ENCODE peak calls at places on chromosomes 12 and 14, in six cellular contexts. Q is cardiac muscle cell; B is CD8-positive, alpha-beta T cell; S is fibroblast of pulmonary artery; C is heart right ventricle; O is fibroblast of the aortic adventitia. L is an unnamed sample.

GRCh38 chr12:81105687-81106086 is 27.8 kb downstream of the ACSS3 start:
- DNase-seq in S (no peak), O (no peak), B (no peak), C (no peak), Q (no peak), L (no peak)

GRCh38 chr12:19192709-19193108 is 63.2 kb downstream of the PLEKHA5 start:
- DNase-seq in O (no peak), B (no peak), Q (no peak), C (no peak), S (no peak), L (no peak)

GRCh38 chr12:102730996-102731395 is 186.0 kb downstream of the PAH start:
- DNase-seq in S (no peak), B (no peak), Q (no peak), O (no peak), C (no peak), L (no peak)

GRCh38 chr14:36976571-36977023 is 195.8 kb downstream of the SLC25A21 start:
- DNase-seq in S (peak), C (no peak), Q (no peak), B (no peak), O (peak), L (no peak)

GRCh38 chr12:49944046-49944445 is 6.5 kb upstream of the AQP2 start:
- DNase-seq in S (no peak), C (no peak), O (no peak), B (no peak), Q (no peak), L (no peak)

GRCh38 chr14:64932231-64932630 is 10.3 kb downstream of the GPX2 start:
- DNase-seq in B (no peak), S (no peak), Q (no peak), O (no peak), C (no peak), L (no peak)

GRCh38 chr14:103546651-103547454 is 15.6 kb downstream of the BAG5 start:
- DNase-seq in C (peak), B (peak), O (peak), S (peak), Q (peak), L (peak)

GRCh38 chr12:120037851-120038250 is 48.8 kb downstream of the BICDL1 start:
- DNase-seq in Q (no peak), B (no peak), C (no peak), O (no peak), S (no peak), L (no peak)

GRCh38 chr12:6620137-6620884 is 13.1 kb upstream of the CHD4 start:
- DNase-seq in B (no peak), Q (peak), S (peak), O (peak), C (peak), L (no peak)

GRCh38 chr14:31927348-31927826 is 149.7 kb upstream of the ARHGAP5 start:
- DNase-seq in S (peak), C (peak), O (peak), B (no peak), Q (peak), L (no peak)

GRCh38 chr14:103607039-103607668 is 21.9 kb upstream of the KLC1 start:
- DNase-seq in Q (peak), C (peak), O (peak), B (peak), S (peak), L (peak)

GRCh38 chr12:32270818-32271710 is 128.3 kb upstream of the FGD4 start:
- DNase-seq in S (peak), O (peak), C (no peak), B (no peak), Q (peak), L (no peak)

GRCh38 chr14:24631749-24632335 is 2.1 kb downstream of the GZMB start:
- DNase-seq in Q (no peak), B (no peak), S (no peak), O (no peak), C (no peak), L (no peak)

GRCh38 chr14:68593806-68594536 is 198.9 kb downstream of the ZFP36L1 start:
- DNase-seq in B (no peak), O (no peak), Q (peak), C (no peak), S (no peak), L (peak)

GRCh38 chr14:54857830-54858269 is 44.8 kb downstream of the GCH1 start:
- DNase-seq in C (no peak), B (no peak), O (peak), S (peak), Q (peak), L (no peak)

GRCh38 chr12:96075560-96075959 is 40.2 kb upstream of the LTA4H start:
- DNase-seq in O (no peak), B (no peak), C (no peak), Q (no peak), S (no peak), L (no peak)

GRCh38 chr12:49706351-49707126 is 666 bp downstream of the FMNL3 start:
- DNase-seq in C (peak), B (no peak), S (peak), O (peak), Q (peak), L (peak)

GRCh38 chr12:104357431-104357952 is 54.0 kb downstream of the EID3 start:
- DNase-seq in O (peak), C (no peak), Q (peak), B (no peak), S (peak), L (no peak)

GRCh38 chr12:70919597-70920035 is 922 bp downstream of the PTPRR start:
- DNase-seq in Q (peak), O (peak), B (no peak), C (no peak), S (peak), L (no peak)

GRCh38 chr14:50036211-50036610 is 80.2 kb downstream of the VCPKMT start:
- DNase-seq in C (no peak), B (no peak), Q (no peak), S (no peak), O (no peak), L (no peak)

GRCh38 chr12:130334399-130334798 is 3.3 kb upstream of the PIWIL1 start:
- DNase-seq in C (no peak), B (no peak), Q (no peak), O (no peak), S (no peak), L (no peak)

GRCh38 chr12:93154753-93155475 is 222.8 kb upstream of the NUDT4 start:
- DNase-seq in S (peak), O (peak), C (no peak), Q (peak), B (no peak), L (no peak)

GRCh38 chr14:70152081-70152480 is 36.7 kb downstream of the SLC8A3 start:
- DNase-seq in S (no peak), O (no peak), B (no peak), Q (no peak), C (no peak), L (no peak)

GRCh38 chr12:7588703-7589329 is 76.9 kb downstream of the APOBEC1 start:
- DNase-seq in O (peak), C (no peak), Q (peak), S (peak), B (peak), L (no peak)

GRCh38 chr12:128078311-128078851 is 188.6 kb upstream of the TMEM132C start:
- DNase-seq in Q (no peak), B (no peak), S (no peak), C (no peak), O (peak), L (no peak)

GRCh38 chr14:79011091-79011919 is 841.1 kb downstream of the NRXN3 start:
- DNase-seq in S (peak), C (no peak), B (no peak), O (peak), Q (peak), L (no peak)

GRCh38 chr14:87407344-87407743 is 585.6 kb downstream of the GALC start:
- DNase-seq in C (no peak), S (no peak), Q (no peak), O (peak), B (no peak), L (no peak)

GRCh38 chr12:48336564-48336963 is 14.2 kb downstream of the ZNF641 start:
- DNase-seq in S (peak), B (no peak), Q (no peak), O (no peak), C (no peak), L (no peak)
- TF ChIP-seq CTCF in S (peak), B (no peak), Q (peak), O (no peak), C (no peak), L (no peak)

GRCh38 chr12:42483534-42483857 is 106.0 kb downstream of the PRICKLE1 start:
- DNase-seq in C (peak), B (no peak), Q (no peak), O (no peak), S (no peak), L (peak)
- TF ChIP-seq CTCF in C (no peak), B (no peak), Q (no peak), O (no peak), S (no peak), L (no peak)

GRCh38 chr12:131911851-131912525 is 17.1 kb upstream of the PUS1 start:
- DNase-seq in S (no peak), B (no peak), O (no peak), Q (no peak), C (no peak), L (no peak)
- TF ChIP-seq CTCF in S (no peak), B (no peak), O (no peak), Q (no peak), C (no peak), L (no peak)

GRCh38 chr14:60249321-60250251 is 565 bp downstream of the PPM1A start:
- DNase-seq in C (peak), B (peak), O (peak), Q (peak), S (peak), L (peak)
- TF ChIP-seq CTCF in C (no peak), B (no peak), O (no peak), Q (no peak), S (no peak), L (no peak)

DNA sequence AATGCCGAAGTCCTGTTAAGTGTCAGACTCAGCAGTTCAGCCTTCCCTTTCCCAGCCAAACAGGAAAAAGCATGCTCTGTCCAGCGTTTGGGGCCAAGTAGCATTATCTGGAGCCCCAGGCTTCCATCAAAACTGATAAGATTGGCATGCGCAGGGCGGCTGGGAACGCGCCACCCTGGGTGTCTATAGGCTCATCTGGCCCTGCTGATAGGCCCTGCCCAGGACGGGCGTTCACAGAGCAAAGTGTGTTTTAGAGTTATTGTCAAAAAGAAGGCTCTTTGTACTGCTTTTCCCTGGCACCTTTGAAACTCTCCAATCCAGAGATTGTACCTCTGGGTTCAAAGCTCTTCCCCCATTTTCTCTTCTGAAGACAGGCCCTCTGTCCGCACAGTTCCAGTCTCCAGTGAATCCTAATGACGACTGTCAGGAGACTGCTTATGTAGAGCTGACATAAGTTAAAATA is at the start of gene ART4:
- DNase-seq in C (peak), O (peak), Q (peak), B (no peak), S (peak), L (no peak)
- TF ChIP-seq CTCF in C (no peak), O (no peak), Q (no peak), B (no peak), S (no peak), L (no peak)

GRCh38 chr12:68476786-68477185 is 133.9 kb upstream of the RAP1B start:
- DNase-seq in Q (no peak), O (no peak), S (no peak), C (no peak), B (no peak), L (no peak)

GRCh38 chr12:68477256-68477655 is 133.4 kb upstream of the RAP1B start:
- DNase-seq in B (no peak), Q (no peak), S (no peak), O (no peak), C (no peak), L (no peak)

GRCh38 chr12:68477906-68478305 is 132.8 kb upstream of the RAP1B start:
- DNase-seq in S (no peak), C (no peak), B (no peak), Q (no peak), O (no peak), L (no peak)

GRCh38 chr12:68470664-68471328 is 138.6 kb upstream of the MDM1 start:
- DNase-seq in C (no peak), S (no peak), Q (no peak), B (no peak), O (no peak), L (no peak)

GRCh38 chr12:68474467-68475204 is 136.1 kb upstream of the RAP1B start:
- DNase-seq in Q (no peak), C (no peak), B (no peak), S (no peak), O (no peak), L (no peak)
- TF ChIP-seq CTCF in Q (no peak), C (no peak), B (no peak), S (no peak), O (no peak), L (no peak)

GRCh38 chr14:57526942-57527341 is 33.3 kb upstream of the CCDC198 start:
- DNase-seq in C (no peak), B (no peak), S (no peak), O (no peak), Q (no peak), L (no peak)
- TF ChIP-seq CTCF in C (no peak), B (no peak), S (no peak), O (no peak), Q (no peak), L (no peak)

DNA sequence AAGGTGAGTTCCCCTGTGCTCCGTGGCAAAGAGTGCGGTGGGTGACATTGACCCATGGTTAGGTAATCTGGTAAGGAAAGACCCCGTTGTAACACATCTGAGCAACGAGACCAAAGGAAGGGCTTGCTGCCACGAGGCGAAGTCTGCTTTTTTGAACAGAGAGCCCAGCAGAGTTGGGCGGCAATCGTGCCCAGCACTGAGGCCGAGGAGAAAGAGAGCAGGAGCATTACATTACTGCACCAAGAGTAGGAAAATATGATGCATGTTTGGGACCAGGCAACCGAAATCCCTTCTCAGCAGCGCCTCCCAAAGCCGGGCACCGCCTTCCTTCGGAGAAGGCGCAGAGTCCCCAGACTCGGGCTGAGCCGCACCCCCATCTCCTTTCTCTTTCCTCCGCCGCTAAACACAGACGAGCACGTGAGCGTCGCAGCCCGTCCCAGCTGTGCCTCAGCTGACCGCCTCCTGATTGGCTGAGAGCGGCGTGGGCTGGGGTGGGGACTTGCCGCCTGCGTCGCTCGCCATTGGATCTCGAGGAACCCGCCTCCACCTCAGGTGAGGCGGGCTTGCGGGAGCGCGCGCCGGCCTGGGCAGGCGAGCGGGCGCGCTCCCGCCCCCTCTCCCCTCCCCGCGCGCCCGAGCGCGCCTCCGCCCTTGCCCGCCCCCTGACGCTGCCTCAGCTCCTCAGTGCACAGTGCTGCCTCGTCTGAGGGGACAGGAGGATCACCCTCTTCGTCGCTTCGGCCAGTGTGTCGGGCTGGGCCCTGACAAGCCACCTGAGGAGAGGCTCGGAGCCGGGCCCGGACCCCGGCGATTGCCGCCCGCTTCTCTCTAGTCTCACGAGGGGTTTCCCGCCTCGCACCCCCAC is at the start of gene HIF1A:
- DNase-seq in Q (peak), C (peak), S (peak), B (peak), O (peak), L (peak)
- TF ChIP-seq CTCF in Q (peak), C (no peak), S (peak), B (no peak), O (peak), L (no peak)

GRCh38 chr12:131753757-131754156 is 42.9 kb downstream of the SFSWAP start:
- DNase-seq in Q (no peak), S (no peak), O (no peak), C (no peak), B (no peak), L (no peak)
- TF ChIP-seq CTCF in Q (no peak), S (no peak), O (no peak), C (no peak), B (no peak), L (no peak)

GRCh38 chr12:106023034-106023433 is 115.7 kb downstream of the NUAK1 start:
- DNase-seq in O (no peak), C (no peak), Q (no peak), S (no peak), B (no peak), L (no peak)

GRCh38 chr12:106030210-106031175 is 108.3 kb downstream of the NUAK1 start:
- DNase-seq in O (peak), Q (peak), S (peak), C (no peak), B (no peak), L (no peak)

GRCh38 chr12:106025129-106025528 is 113.6 kb downstream of the NUAK1 start:
- DNase-seq in Q (no peak), S (no peak), C (no peak), B (no peak), O (no peak), L (no peak)

GRCh38 chr12:106031736-106032135 is 107.0 kb downstream of the NUAK1 start:
- DNase-seq in S (no peak), O (no peak), Q (no peak), C (no peak), B (no peak), L (no peak)

DNA sequence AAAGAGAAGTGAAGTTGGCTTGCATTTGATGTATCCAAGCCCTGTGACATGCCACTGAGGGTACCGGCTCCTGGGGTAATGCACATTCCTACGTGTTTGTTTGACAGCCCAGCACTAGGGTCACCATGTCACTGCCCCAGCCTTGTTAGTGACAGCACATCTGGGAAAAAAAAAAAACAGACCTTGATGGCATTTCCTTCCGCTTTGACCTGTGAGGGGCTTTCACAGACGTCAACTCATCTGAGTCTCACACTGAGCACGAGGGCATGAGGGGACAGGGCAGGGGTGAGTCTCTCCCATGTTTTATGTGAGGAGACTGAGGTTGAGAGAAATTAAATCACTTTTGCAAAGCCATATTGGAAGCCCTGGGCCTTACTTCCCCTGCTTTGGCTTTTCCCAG is 111.5 kb downstream of the NUAK1 start:
- DNase-seq in B (no peak), O (no peak), C (no peak), S (no peak), Q (no peak), L (no peak)
- TF ChIP-seq CTCF in B (no peak), O (no peak), C (no peak), S (no peak), Q (no peak), L (no peak)

L was measured in suprapubic skin.